ENCODE peak calls at places on chromosomes 5 and 9, in five cellular contexts. One of them, this sample, is unnamed.
A peak's percentile ranks its signal among the peaks of the same experiment; 100 is the strongest.

GRCh38 chr9:90789862-90790261 is 11.8 kb upstream of the SYK start:
- DNase-seq in mesothelial cell of epicardium: no peak
- DNase-seq in nephron progenitor cell: no peak
- DNase-seq in endothelial cell: no peak
- DNase-seq in AG09309: no peak
- DNase-seq in this sample: no peak

GRCh38 chr5:119919279-119919678 is 289.9 kb downstream of the FAM170A start:
- DNase-seq in AG09309: no peak
- DNase-seq in nephron progenitor cell: no peak
- DNase-seq in endothelial cell: no peak
- DNase-seq in mesothelial cell of epicardium: no peak
- DNase-seq in this sample: no peak

GRCh38 chr5:26388946-26389345 is 649.4 kb downstream of the CDH9 start:
- DNase-seq in endothelial cell: no peak
- DNase-seq in nephron progenitor cell: no peak
- DNase-seq in AG09309: no peak
- DNase-seq in mesothelial cell of epicardium: no peak
- DNase-seq in this sample: no peak

GRCh38 chr9:126704157-126704941 is 90.6 kb downstream of the LMX1B start:
- DNase-seq in mesothelial cell of epicardium: peak; percentile 49
- DNase-seq in endothelial cell: peak; percentile 3
- DNase-seq in AG09309: no peak
- DNase-seq in nephron progenitor cell: no peak
- DNase-seq in this sample: peak; percentile 69

GRCh38 chr5:34409376-34409775 is 246.8 kb upstream of the RAI14 start:
- DNase-seq in AG09309: no peak
- DNase-seq in mesothelial cell of epicardium: no peak
- DNase-seq in nephron progenitor cell: no peak
- DNase-seq in endothelial cell: no peak
- DNase-seq in this sample: no peak

GRCh38 chr5:141604318-141604717 is 14.5 kb downstream of the DIAPH1 start:
- DNase-seq in nephron progenitor cell: no peak
- DNase-seq in mesothelial cell of epicardium: no peak
- DNase-seq in endothelial cell: peak; percentile 48
- DNase-seq in AG09309: peak; percentile 77
- DNase-seq in this sample: peak; percentile 21

GRCh38 chr5:64884541-64884940 is 115.8 kb downstream of the CWC27 start:
- DNase-seq in mesothelial cell of epicardium: no peak
- DNase-seq in endothelial cell: no peak
- DNase-seq in nephron progenitor cell: no peak
- DNase-seq in AG09309: no peak
- DNase-seq in this sample: no peak

GRCh38 chr5:173524136-173524535 is 92.3 kb downstream of the BOD1 start:
- DNase-seq in mesothelial cell of epicardium: no peak
- DNase-seq in endothelial cell: no peak
- DNase-seq in nephron progenitor cell: no peak
- DNase-seq in AG09309: no peak
- DNase-seq in this sample: no peak

GRCh38 chr9:11086561-11086960 is 473.8 kb upstream of the PTPRD start:
- DNase-seq in endothelial cell: no peak
- DNase-seq in AG09309: no peak
- DNase-seq in nephron progenitor cell: no peak
- DNase-seq in mesothelial cell of epicardium: no peak
- DNase-seq in this sample: no peak

GRCh38 chr5:61449756-61450155 is 117.7 kb downstream of the ZSWIM6 start:
- DNase-seq in nephron progenitor cell: no peak
- DNase-seq in AG09309: no peak
- DNase-seq in mesothelial cell of epicardium: no peak
- DNase-seq in endothelial cell: no peak
- DNase-seq in this sample: no peak

GRCh38 chr9:89223398-89223977 is 44.9 kb upstream of the SHC3 start:
- DNase-seq in nephron progenitor cell: no peak
- DNase-seq in mesothelial cell of epicardium: no peak
- DNase-seq in endothelial cell: no peak
- DNase-seq in AG09309: no peak
- DNase-seq in this sample: no peak

GRCh38 chr9:27118916-27119315 is 9.9 kb downstream of the TEK start:
- DNase-seq in mesothelial cell of epicardium: no peak
- DNase-seq in endothelial cell: no peak
- DNase-seq in nephron progenitor cell: no peak
- DNase-seq in AG09309: peak; percentile 8
- DNase-seq in this sample: no peak

GRCh38 chr5:31291323-31291854 is 97.9 kb downstream of the CDH6 start:
- DNase-seq in endothelial cell: peak; percentile 15
- DNase-seq in nephron progenitor cell: no peak
- DNase-seq in AG09309: no peak
- DNase-seq in mesothelial cell of epicardium: no peak
- DNase-seq in this sample: no peak

GRCh38 chr9:134619456-134619982 is 22.1 kb upstream of the COL5A1 start:
- DNase-seq in mesothelial cell of epicardium: peak; percentile 29
- DNase-seq in endothelial cell: no peak
- DNase-seq in AG09309: no peak
- DNase-seq in nephron progenitor cell: no peak
- DNase-seq in this sample: no peak

GRCh38 chr5:125446986-125447385 is 700.5 kb upstream of the ZNF608 start:
- DNase-seq in nephron progenitor cell: no peak
- DNase-seq in AG09309: no peak
- DNase-seq in endothelial cell: no peak
- DNase-seq in mesothelial cell of epicardium: no peak
- DNase-seq in this sample: no peak

GRCh38 chr9:114300153-114300845 is 22.6 kb upstream of the ORM1 start:
- DNase-seq in mesothelial cell of epicardium: peak; percentile 25
- DNase-seq in AG09309: no peak
- DNase-seq in nephron progenitor cell: no peak
- DNase-seq in endothelial cell: no peak
- DNase-seq in this sample: no peak

GRCh38 chr5:151062405-151063135 is 18.3 kb downstream of the TNIP1 start:
- DNase-seq in nephron progenitor cell: no peak
- DNase-seq in endothelial cell: no peak
- DNase-seq in AG09309: no peak
- DNase-seq in mesothelial cell of epicardium: no peak
- DNase-seq in this sample: no peak

GRCh38 chr5:170173227-170173626 is 59.6 kb upstream of the C5orf58 start:
- DNase-seq in endothelial cell: no peak
- DNase-seq in AG09309: no peak
- DNase-seq in nephron progenitor cell: no peak
- DNase-seq in mesothelial cell of epicardium: no peak
- DNase-seq in this sample: no peak

GRCh38 chr5:31364881-31365636 is 166.8 kb downstream of the DROSHA start:
- DNase-seq in mesothelial cell of epicardium: no peak
- DNase-seq in AG09309: peak; percentile 66
- DNase-seq in endothelial cell: no peak
- DNase-seq in nephron progenitor cell: no peak
- DNase-seq in this sample: no peak

GRCh38 chr9:70590264-70590646 is 175.8 kb upstream of the KLF9 start:
- DNase-seq in mesothelial cell of epicardium: no peak
- DNase-seq in endothelial cell: no peak
- DNase-seq in nephron progenitor cell: no peak
- DNase-seq in AG09309: peak; percentile 80
- DNase-seq in this sample: no peak

GRCh38 chr9:105484226-105484625 is 36.4 kb downstream of the FSD1L start:
- DNase-seq in AG09309: no peak
- DNase-seq in mesothelial cell of epicardium: no peak
- DNase-seq in endothelial cell: no peak
- DNase-seq in nephron progenitor cell: no peak
- DNase-seq in this sample: no peak

GRCh38 chr5:163473613-163474243 is 13.3 kb downstream of the HMMR start:
- DNase-seq in mesothelial cell of epicardium: no peak
- DNase-seq in nephron progenitor cell: no peak
- DNase-seq in endothelial cell: no peak
- DNase-seq in AG09309: no peak
- DNase-seq in this sample: no peak

GRCh38 chr5:37882636-37883035 is 42.8 kb upstream of the GDNF start:
- DNase-seq in mesothelial cell of epicardium: no peak
- DNase-seq in AG09309: no peak
- DNase-seq in nephron progenitor cell: no peak
- DNase-seq in endothelial cell: no peak
- DNase-seq in this sample: no peak

GRCh38 chr9:93471135-93471534 is 17.8 kb upstream of the FAM120AOS start:
- DNase-seq in nephron progenitor cell: no peak
- DNase-seq in mesothelial cell of epicardium: no peak
- DNase-seq in endothelial cell: no peak
- DNase-seq in AG09309: no peak
- DNase-seq in this sample: no peak

GRCh38 chr9:137026828-137027227 is 1.2 kb downstream of the ABCA2 start:
- DNase-seq in nephron progenitor cell: no peak
- DNase-seq in AG09309: no peak
- DNase-seq in endothelial cell: no peak
- DNase-seq in mesothelial cell of epicardium: no peak
- DNase-seq in this sample: no peak

GRCh38 chr5:30099634-30100033 is 1093.9 kb upstream of the CDH6 start:
- DNase-seq in endothelial cell: no peak
- DNase-seq in mesothelial cell of epicardium: no peak
- DNase-seq in AG09309: no peak
- DNase-seq in nephron progenitor cell: no peak
- DNase-seq in this sample: no peak

GRCh38 chr9:83167126-83167525 is 104.2 kb upstream of the RASEF start:
- DNase-seq in endothelial cell: no peak
- DNase-seq in mesothelial cell of epicardium: no peak
- DNase-seq in AG09309: no peak
- DNase-seq in nephron progenitor cell: no peak
- DNase-seq in this sample: no peak

GRCh38 chr5:20678814-20679298 is 690.9 kb upstream of the CDH18 start:
- DNase-seq in endothelial cell: no peak
- DNase-seq in mesothelial cell of epicardium: no peak
- DNase-seq in AG09309: peak; percentile 1
- DNase-seq in nephron progenitor cell: no peak
- DNase-seq in this sample: no peak

GRCh38 chr9:75490326-75490725 is 400.1 kb upstream of the PCSK5 start:
- DNase-seq in endothelial cell: no peak
- DNase-seq in mesothelial cell of epicardium: no peak
- DNase-seq in nephron progenitor cell: no peak
- DNase-seq in AG09309: no peak
- DNase-seq in this sample: no peak

GRCh38 chr9:71814226-71814625 is 45.9 kb upstream of the CEMIP2 start:
- DNase-seq in AG09309: no peak
- DNase-seq in endothelial cell: no peak
- DNase-seq in mesothelial cell of epicardium: no peak
- DNase-seq in nephron progenitor cell: no peak
- DNase-seq in this sample: no peak

GRCh38 chr5:140600096-140600495 is 32.9 kb downstream of the CD14 start:
- DNase-seq in AG09309: no peak
- DNase-seq in nephron progenitor cell: no peak
- DNase-seq in endothelial cell: no peak
- DNase-seq in mesothelial cell of epicardium: no peak
- DNase-seq in this sample: no peak

GRCh38 chr5:180673371-180674252 is 24.2 kb upstream of the FLT4 start:
- DNase-seq in mesothelial cell of epicardium: no peak
- DNase-seq in AG09309: no peak
- DNase-seq in endothelial cell: peak; percentile 38
- DNase-seq in nephron progenitor cell: peak; percentile 44
- DNase-seq in this sample: no peak
- TF ChIP-seq CTCF in mesothelial cell of epicardium: no peak
- TF ChIP-seq CTCF in AG09309: no peak
- TF ChIP-seq CTCF in endothelial cell: peak; percentile 24
- TF ChIP-seq CTCF in nephron progenitor cell: peak; percentile 17
- TF ChIP-seq CTCF in this sample: no peak

GRCh38 chr5:111820072-111820471 is 63.1 kb upstream of the NREP start:
- DNase-seq in nephron progenitor cell: no peak
- DNase-seq in mesothelial cell of epicardium: no peak
- DNase-seq in AG09309: no peak
- DNase-seq in endothelial cell: no peak
- DNase-seq in this sample: peak; percentile 6
- TF ChIP-seq CTCF in nephron progenitor cell: no peak
- TF ChIP-seq CTCF in mesothelial cell of epicardium: no peak
- TF ChIP-seq CTCF in AG09309: no peak
- TF ChIP-seq CTCF in endothelial cell: no peak
- TF ChIP-seq CTCF in this sample: no peak

GRCh38 chr5:176730815-176731475 is 79.4 kb upstream of the UNC5A start:
- DNase-seq in AG09309: no peak
- DNase-seq in mesothelial cell of epicardium: no peak
- DNase-seq in endothelial cell: no peak
- DNase-seq in nephron progenitor cell: no peak
- DNase-seq in this sample: no peak
- TF ChIP-seq CTCF in AG09309: no peak
- TF ChIP-seq CTCF in mesothelial cell of epicardium: no peak
- TF ChIP-seq CTCF in endothelial cell: no peak
- TF ChIP-seq CTCF in nephron progenitor cell: no peak
- TF ChIP-seq CTCF in this sample: no peak

DNA sequence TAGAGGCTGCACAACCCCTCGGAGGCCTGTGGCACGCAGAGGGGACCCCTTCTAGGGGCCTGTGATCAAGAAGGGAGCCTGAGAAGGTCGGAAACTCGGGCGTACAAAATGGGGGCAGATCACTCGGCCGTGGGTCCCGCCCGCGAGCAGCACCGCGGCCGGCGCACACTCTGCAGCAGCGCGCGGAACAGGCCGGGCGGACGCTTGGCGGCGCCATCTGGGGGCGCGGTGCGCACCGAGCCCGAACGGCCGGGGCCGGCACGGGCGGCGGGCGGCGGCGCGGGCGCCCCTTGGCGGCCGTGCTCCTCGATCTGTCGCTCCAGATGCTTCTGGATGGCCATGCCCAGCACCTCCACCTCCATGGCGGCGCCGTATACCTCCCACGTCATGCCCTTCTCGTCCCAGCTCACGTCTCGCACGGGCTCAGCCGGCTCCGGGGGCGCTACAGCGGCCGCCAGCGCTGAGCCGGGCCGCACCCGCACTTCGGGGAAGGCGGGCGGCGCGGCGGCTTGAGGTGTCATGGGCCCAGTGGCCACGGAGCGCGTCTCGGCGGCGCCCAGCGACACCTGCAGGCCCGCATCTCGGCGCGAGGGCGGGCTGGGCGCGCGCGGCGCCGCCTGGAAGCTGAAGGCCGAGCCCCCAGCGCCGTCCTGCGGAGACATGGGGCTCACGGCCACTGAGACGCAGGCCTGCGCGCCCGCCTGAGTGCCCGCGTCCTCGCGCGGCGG is 13.1 kb downstream of the GPRIN1 start:
- DNase-seq in AG09309: no peak
- DNase-seq in nephron progenitor cell: peak; percentile 48
- DNase-seq in endothelial cell: peak; percentile 61
- DNase-seq in mesothelial cell of epicardium: no peak
- DNase-seq in this sample: peak; percentile 77
- TF ChIP-seq CTCF in AG09309: no peak
- TF ChIP-seq CTCF in nephron progenitor cell: no peak
- TF ChIP-seq CTCF in endothelial cell: no peak
- TF ChIP-seq CTCF in mesothelial cell of epicardium: no peak
- TF ChIP-seq CTCF in this sample: peak; percentile 49

GRCh38 chr5:74394543-74394923 is 246.0 kb downstream of the ENC1 start:
- DNase-seq in mesothelial cell of epicardium: no peak
- DNase-seq in AG09309: no peak
- DNase-seq in nephron progenitor cell: no peak
- DNase-seq in endothelial cell: no peak
- DNase-seq in this sample: no peak
- TF ChIP-seq CTCF in mesothelial cell of epicardium: no peak
- TF ChIP-seq CTCF in AG09309: peak; percentile 5
- TF ChIP-seq CTCF in nephron progenitor cell: no peak
- TF ChIP-seq CTCF in endothelial cell: no peak
- TF ChIP-seq CTCF in this sample: no peak

GRCh38 chr9:13351768-13352386 is 72.4 kb upstream of the MPDZ start:
- DNase-seq in endothelial cell: peak; percentile 6
- DNase-seq in AG09309: peak; percentile 10
- DNase-seq in nephron progenitor cell: no peak
- DNase-seq in mesothelial cell of epicardium: no peak
- DNase-seq in this sample: no peak
- TF ChIP-seq CTCF in endothelial cell: peak; percentile 70
- TF ChIP-seq CTCF in AG09309: peak; percentile 58
- TF ChIP-seq CTCF in nephron progenitor cell: peak; percentile 75
- TF ChIP-seq CTCF in mesothelial cell of epicardium: peak; percentile 68
- TF ChIP-seq CTCF in this sample: peak; percentile 44